ENCODE peak calls at places on chromosome 17, in four cellular contexts. One of them, this sample, is unnamed.

GRCh38 chr17:8163978-8164814 is 1.4 kb upstream of the VAMP2 start:
- DNase-seq in activated gamma-delta T cell treated with anti-CD3 and anti-CD28 coated beads, Interleukin-2, amount 50 U/mL, for 16 hours: no peak
- DNase-seq in activated CD8-positive, alpha-beta memory T cell treated with anti-CD3 and anti-CD28 coated beads for 1 hour: no peak
- DNase-seq in AG08396: peak; percentile 55
- DNase-seq in this sample: peak; percentile 75

GRCh38 chr17:15947976-15948752 is 3.2 kb downstream of the ADORA2B start:
- DNase-seq in activated gamma-delta T cell treated with anti-CD3 and anti-CD28 coated beads, Interleukin-2, amount 50 U/mL, for 16 hours: no peak
- DNase-seq in activated CD8-positive, alpha-beta memory T cell treated with anti-CD3 and anti-CD28 coated beads for 1 hour: no peak
- DNase-seq in AG08396: peak; percentile 3
- DNase-seq in this sample: no peak

GRCh38 chr17:32020943-32021617 is 13.9 kb downstream of the LRRC37B start:
- DNase-seq in activated gamma-delta T cell treated with anti-CD3 and anti-CD28 coated beads, Interleukin-2, amount 50 U/mL, for 16 hours: no peak
- DNase-seq in activated CD8-positive, alpha-beta memory T cell treated with anti-CD3 and anti-CD28 coated beads for 1 hour: no peak
- DNase-seq in AG08396: no peak
- DNase-seq in this sample: no peak

GRCh38 chr17:39740357-39741111 is 2.8 kb downstream of the GRB7 start:
- DNase-seq in activated gamma-delta T cell treated with anti-CD3 and anti-CD28 coated beads, Interleukin-2, amount 50 U/mL, for 16 hours: no peak
- DNase-seq in activated CD8-positive, alpha-beta memory T cell treated with anti-CD3 and anti-CD28 coated beads for 1 hour: no peak
- DNase-seq in AG08396: peak; percentile 47
- DNase-seq in this sample: peak; percentile 75

GRCh38 chr17:57578608-57578990 is 166.5 kb downstream of the CCDC182 start:
- DNase-seq in activated gamma-delta T cell treated with anti-CD3 and anti-CD28 coated beads, Interleukin-2, amount 50 U/mL, for 16 hours: no peak
- DNase-seq in activated CD8-positive, alpha-beta memory T cell treated with anti-CD3 and anti-CD28 coated beads for 1 hour: no peak
- DNase-seq in AG08396: no peak
- DNase-seq in this sample: no peak

GRCh38 chr17:59185997-59186396 is 23.8 kb upstream of the SMG8 start:
- DNase-seq in activated gamma-delta T cell treated with anti-CD3 and anti-CD28 coated beads, Interleukin-2, amount 50 U/mL, for 16 hours: no peak
- DNase-seq in activated CD8-positive, alpha-beta memory T cell treated with anti-CD3 and anti-CD28 coated beads for 1 hour: no peak
- DNase-seq in AG08396: no peak
- DNase-seq in this sample: no peak

GRCh38 chr17:48066192-48066591 is 18.0 kb downstream of the NFE2L1 start:
- DNase-seq in activated gamma-delta T cell treated with anti-CD3 and anti-CD28 coated beads, Interleukin-2, amount 50 U/mL, for 16 hours: no peak
- DNase-seq in activated CD8-positive, alpha-beta memory T cell treated with anti-CD3 and anti-CD28 coated beads for 1 hour: no peak
- DNase-seq in AG08396: no peak
- DNase-seq in this sample: no peak

GRCh38 chr17:81303385-81303784 is 8.3 kb upstream of the SLC38A10 start:
- DNase-seq in activated gamma-delta T cell treated with anti-CD3 and anti-CD28 coated beads, Interleukin-2, amount 50 U/mL, for 16 hours: no peak
- DNase-seq in activated CD8-positive, alpha-beta memory T cell treated with anti-CD3 and anti-CD28 coated beads for 1 hour: no peak
- DNase-seq in AG08396: no peak
- DNase-seq in this sample: no peak

GRCh38 chr17:7703584-7704574 is 1.1 kb upstream of the EFNB3 start:
- DNase-seq in activated gamma-delta T cell treated with anti-CD3 and anti-CD28 coated beads, Interleukin-2, amount 50 U/mL, for 16 hours: no peak
- DNase-seq in activated CD8-positive, alpha-beta memory T cell treated with anti-CD3 and anti-CD28 coated beads for 1 hour: no peak
- DNase-seq in AG08396: no peak
- DNase-seq in this sample: peak; percentile 90

GRCh38 chr17:57420674-57421392 is 164.5 kb downstream of the MSI2 start:
- DNase-seq in activated gamma-delta T cell treated with anti-CD3 and anti-CD28 coated beads, Interleukin-2, amount 50 U/mL, for 16 hours: no peak
- DNase-seq in activated CD8-positive, alpha-beta memory T cell treated with anti-CD3 and anti-CD28 coated beads for 1 hour: no peak
- DNase-seq in AG08396: no peak
- DNase-seq in this sample: peak; percentile 75

GRCh38 chr17:15446036-15446435 is 21.4 kb downstream of the CDRT4 start:
- DNase-seq in activated gamma-delta T cell treated with anti-CD3 and anti-CD28 coated beads, Interleukin-2, amount 50 U/mL, for 16 hours: no peak
- DNase-seq in activated CD8-positive, alpha-beta memory T cell treated with anti-CD3 and anti-CD28 coated beads for 1 hour: no peak
- DNase-seq in AG08396: no peak
- DNase-seq in this sample: no peak

GRCh38 chr17:45021607-45022287 is 29.7 kb downstream of the DCAKD start:
- DNase-seq in activated gamma-delta T cell treated with anti-CD3 and anti-CD28 coated beads, Interleukin-2, amount 50 U/mL, for 16 hours: peak; percentile 52
- DNase-seq in activated CD8-positive, alpha-beta memory T cell treated with anti-CD3 and anti-CD28 coated beads for 1 hour: peak; percentile 15
- DNase-seq in AG08396: peak; percentile 94
- DNase-seq in this sample: peak; percentile 89

GRCh38 chr17:70290770-70291169 is 121.4 kb downstream of the KCNJ2 start:
- DNase-seq in activated gamma-delta T cell treated with anti-CD3 and anti-CD28 coated beads, Interleukin-2, amount 50 U/mL, for 16 hours: no peak
- DNase-seq in activated CD8-positive, alpha-beta memory T cell treated with anti-CD3 and anti-CD28 coated beads for 1 hour: no peak
- DNase-seq in AG08396: no peak
- DNase-seq in this sample: no peak

GRCh38 chr17:73348018-73348823 is 36.4 kb upstream of the CDC42EP4 start:
- DNase-seq in activated gamma-delta T cell treated with anti-CD3 and anti-CD28 coated beads, Interleukin-2, amount 50 U/mL, for 16 hours: no peak
- DNase-seq in activated CD8-positive, alpha-beta memory T cell treated with anti-CD3 and anti-CD28 coated beads for 1 hour: no peak
- DNase-seq in AG08396: no peak
- DNase-seq in this sample: no peak

GRCh38 chr17:31745964-31746650 is 112.9 kb downstream of the COPRS start:
- DNase-seq in activated gamma-delta T cell treated with anti-CD3 and anti-CD28 coated beads, Interleukin-2, amount 50 U/mL, for 16 hours: no peak
- DNase-seq in activated CD8-positive, alpha-beta memory T cell treated with anti-CD3 and anti-CD28 coated beads for 1 hour: no peak
- DNase-seq in AG08396: no peak
- DNase-seq in this sample: no peak

GRCh38 chr17:43536236-43537088 is 9.7 kb downstream of the ETV4 start:
- DNase-seq in activated gamma-delta T cell treated with anti-CD3 and anti-CD28 coated beads, Interleukin-2, amount 50 U/mL, for 16 hours: no peak
- DNase-seq in activated CD8-positive, alpha-beta memory T cell treated with anti-CD3 and anti-CD28 coated beads for 1 hour: no peak
- DNase-seq in AG08396: no peak
- DNase-seq in this sample: no peak

GRCh38 chr17:29617481-29618271 is 5.0 kb downstream of the CORO6 start:
- DNase-seq in activated gamma-delta T cell treated with anti-CD3 and anti-CD28 coated beads, Interleukin-2, amount 50 U/mL, for 16 hours: peak; percentile 80
- DNase-seq in activated CD8-positive, alpha-beta memory T cell treated with anti-CD3 and anti-CD28 coated beads for 1 hour: peak; percentile 69
- DNase-seq in AG08396: peak; percentile 61
- DNase-seq in this sample: peak; percentile 83

GRCh38 chr17:14469971-14470370 is 169.1 kb downstream of the HS3ST3B1 start:
- DNase-seq in activated gamma-delta T cell treated with anti-CD3 and anti-CD28 coated beads, Interleukin-2, amount 50 U/mL, for 16 hours: no peak
- DNase-seq in activated CD8-positive, alpha-beta memory T cell treated with anti-CD3 and anti-CD28 coated beads for 1 hour: no peak
- DNase-seq in AG08396: no peak
- DNase-seq in this sample: no peak

GRCh38 chr17:73042225-73042624 is 50.3 kb downstream of the SLC39A11 start:
- DNase-seq in activated gamma-delta T cell treated with anti-CD3 and anti-CD28 coated beads, Interleukin-2, amount 50 U/mL, for 16 hours: no peak
- DNase-seq in activated CD8-positive, alpha-beta memory T cell treated with anti-CD3 and anti-CD28 coated beads for 1 hour: no peak
- DNase-seq in AG08396: no peak
- DNase-seq in this sample: no peak

GRCh38 chr17:55312852-55313251 is 48.1 kb downstream of the HLF start:
- DNase-seq in activated gamma-delta T cell treated with anti-CD3 and anti-CD28 coated beads, Interleukin-2, amount 50 U/mL, for 16 hours: no peak
- DNase-seq in activated CD8-positive, alpha-beta memory T cell treated with anti-CD3 and anti-CD28 coated beads for 1 hour: no peak
- DNase-seq in AG08396: no peak
- DNase-seq in this sample: no peak

GRCh38 chr17:80292557-80292956 is 31.9 kb downstream of the RNF213 start:
- DNase-seq in activated gamma-delta T cell treated with anti-CD3 and anti-CD28 coated beads, Interleukin-2, amount 50 U/mL, for 16 hours: no peak
- DNase-seq in activated CD8-positive, alpha-beta memory T cell treated with anti-CD3 and anti-CD28 coated beads for 1 hour: no peak
- DNase-seq in AG08396: peak; percentile 7
- DNase-seq in this sample: no peak

GRCh38 chr17:80695979-80696378 is 151.3 kb downstream of the RPTOR start:
- DNase-seq in activated gamma-delta T cell treated with anti-CD3 and anti-CD28 coated beads, Interleukin-2, amount 50 U/mL, for 16 hours: no peak
- DNase-seq in activated CD8-positive, alpha-beta memory T cell treated with anti-CD3 and anti-CD28 coated beads for 1 hour: no peak
- DNase-seq in AG08396: no peak
- DNase-seq in this sample: no peak

GRCh38 chr17:42928714-42929496 is 28.3 kb downstream of the G6PC1 start:
- DNase-seq in activated gamma-delta T cell treated with anti-CD3 and anti-CD28 coated beads, Interleukin-2, amount 50 U/mL, for 16 hours: peak; percentile 4
- DNase-seq in activated CD8-positive, alpha-beta memory T cell treated with anti-CD3 and anti-CD28 coated beads for 1 hour: no peak
- DNase-seq in AG08396: peak; percentile 76
- DNase-seq in this sample: peak; percentile 76

GRCh38 chr17:36534117-36534880 is at the start of gene MYO19:
- DNase-seq in activated gamma-delta T cell treated with anti-CD3 and anti-CD28 coated beads, Interleukin-2, amount 50 U/mL, for 16 hours: peak; percentile 30
- DNase-seq in activated CD8-positive, alpha-beta memory T cell treated with anti-CD3 and anti-CD28 coated beads for 1 hour: no peak
- DNase-seq in AG08396: peak; percentile 69
- DNase-seq in this sample: peak; percentile 89

GRCh38 chr17:17723354-17724261 is 42.4 kb downstream of the RAI1 start:
- DNase-seq in activated gamma-delta T cell treated with anti-CD3 and anti-CD28 coated beads, Interleukin-2, amount 50 U/mL, for 16 hours: no peak
- DNase-seq in activated CD8-positive, alpha-beta memory T cell treated with anti-CD3 and anti-CD28 coated beads for 1 hour: no peak
- DNase-seq in AG08396: peak; percentile 86
- DNase-seq in this sample: peak; percentile 85

GRCh38 chr17:2723997-2724782 is 12.6 kb upstream of the CLUH start:
- DNase-seq in activated gamma-delta T cell treated with anti-CD3 and anti-CD28 coated beads, Interleukin-2, amount 50 U/mL, for 16 hours: no peak
- DNase-seq in activated CD8-positive, alpha-beta memory T cell treated with anti-CD3 and anti-CD28 coated beads for 1 hour: no peak
- DNase-seq in AG08396: no peak
- DNase-seq in this sample: peak; percentile 65

GRCh38 chr17:81400154-81400938 is 5.1 kb downstream of the BAHCC1 start:
- DNase-seq in activated gamma-delta T cell treated with anti-CD3 and anti-CD28 coated beads, Interleukin-2, amount 50 U/mL, for 16 hours: no peak
- DNase-seq in activated CD8-positive, alpha-beta memory T cell treated with anti-CD3 and anti-CD28 coated beads for 1 hour: no peak
- DNase-seq in AG08396: peak; percentile 71
- DNase-seq in this sample: no peak

GRCh38 chr17:5219536-5219935 is 15.1 kb downstream of the SCIMP start:
- DNase-seq in activated gamma-delta T cell treated with anti-CD3 and anti-CD28 coated beads, Interleukin-2, amount 50 U/mL, for 16 hours: no peak
- DNase-seq in activated CD8-positive, alpha-beta memory T cell treated with anti-CD3 and anti-CD28 coated beads for 1 hour: no peak
- DNase-seq in AG08396: no peak
- DNase-seq in this sample: no peak

GRCh38 chr17:78293896-78294295 is 62.5 kb downstream of the TMEM235 start:
- DNase-seq in activated gamma-delta T cell treated with anti-CD3 and anti-CD28 coated beads, Interleukin-2, amount 50 U/mL, for 16 hours: no peak
- DNase-seq in activated CD8-positive, alpha-beta memory T cell treated with anti-CD3 and anti-CD28 coated beads for 1 hour: no peak
- DNase-seq in AG08396: no peak
- DNase-seq in this sample: no peak

GRCh38 chr17:39676198-39676819 is 8.1 kb downstream of the PNMT start:
- DNase-seq in activated gamma-delta T cell treated with anti-CD3 and anti-CD28 coated beads, Interleukin-2, amount 50 U/mL, for 16 hours: peak; percentile 16
- DNase-seq in activated CD8-positive, alpha-beta memory T cell treated with anti-CD3 and anti-CD28 coated beads for 1 hour: no peak
- DNase-seq in AG08396: no peak
- DNase-seq in this sample: no peak

GRCh38 chr17:6408271-6408670 is 26.6 kb downstream of the AIPL1 start:
- DNase-seq in activated gamma-delta T cell treated with anti-CD3 and anti-CD28 coated beads, Interleukin-2, amount 50 U/mL, for 16 hours: no peak
- DNase-seq in activated CD8-positive, alpha-beta memory T cell treated with anti-CD3 and anti-CD28 coated beads for 1 hour: no peak
- DNase-seq in AG08396: no peak
- DNase-seq in this sample: no peak

GRCh38 chr17:72687941-72688340 is 404.5 kb downstream of the SLC39A11 start:
- DNase-seq in activated gamma-delta T cell treated with anti-CD3 and anti-CD28 coated beads, Interleukin-2, amount 50 U/mL, for 16 hours: no peak
- DNase-seq in activated CD8-positive, alpha-beta memory T cell treated with anti-CD3 and anti-CD28 coated beads for 1 hour: no peak
- DNase-seq in AG08396: no peak
- DNase-seq in this sample: no peak

GRCh38 chr17:79609175-79609589 is 1.7 kb downstream of the RBFOX3 start:
- DNase-seq in activated gamma-delta T cell treated with anti-CD3 and anti-CD28 coated beads, Interleukin-2, amount 50 U/mL, for 16 hours: no peak
- DNase-seq in activated CD8-positive, alpha-beta memory T cell treated with anti-CD3 and anti-CD28 coated beads for 1 hour: no peak
- DNase-seq in AG08396: no peak
- DNase-seq in this sample: no peak

GRCh38 chr17:29349409-29349808 is 40.8 kb upstream of the TAOK1 start:
- DNase-seq in activated gamma-delta T cell treated with anti-CD3 and anti-CD28 coated beads, Interleukin-2, amount 50 U/mL, for 16 hours: no peak
- DNase-seq in activated CD8-positive, alpha-beta memory T cell treated with anti-CD3 and anti-CD28 coated beads for 1 hour: no peak
- DNase-seq in AG08396: no peak
- DNase-seq in this sample: no peak

GRCh38 chr17:79953335-79953734 is 82.3 kb downstream of the TBC1D16 start:
- DNase-seq in activated gamma-delta T cell treated with anti-CD3 and anti-CD28 coated beads, Interleukin-2, amount 50 U/mL, for 16 hours: no peak
- DNase-seq in activated CD8-positive, alpha-beta memory T cell treated with anti-CD3 and anti-CD28 coated beads for 1 hour: no peak
- DNase-seq in AG08396: no peak
- DNase-seq in this sample: no peak

GRCh38 chr17:4545217-4545951 is 9.8 kb downstream of the MYBBP1A start:
- DNase-seq in activated gamma-delta T cell treated with anti-CD3 and anti-CD28 coated beads, Interleukin-2, amount 50 U/mL, for 16 hours: no peak
- DNase-seq in activated CD8-positive, alpha-beta memory T cell treated with anti-CD3 and anti-CD28 coated beads for 1 hour: no peak
- DNase-seq in AG08396: no peak
- DNase-seq in this sample: no peak

GRCh38 chr17:58986005-58986404 is 120.7 kb downstream of the TRIM37 start:
- DNase-seq in activated gamma-delta T cell treated with anti-CD3 and anti-CD28 coated beads, Interleukin-2, amount 50 U/mL, for 16 hours: no peak
- DNase-seq in activated CD8-positive, alpha-beta memory T cell treated with anti-CD3 and anti-CD28 coated beads for 1 hour: no peak
- DNase-seq in AG08396: no peak
- DNase-seq in this sample: no peak